ENCODE peak calls at places on chromosome 20, in ten cellular contexts. H is heart right ventricle, X is PC-9, V is testis, W is IMR-90, R is tibial artery, C is pancreas, A is lower lobe of right lung, N is psoas muscle, K is GM23338. J is an unnamed sample.

GRCh38 chr20:50366270-50367103 is 143.7 kb upstream of the PTPN1 start:
- DNase-seq in W (peak; percentile 75), X (peak; percentile 71), N (no peak), A (peak; percentile 81), H (peak; percentile 37), K (no peak), V (peak; percentile 88), R (peak; percentile 60), C (peak; percentile 92), J (peak; percentile 93)

GRCh38 chr20:44548171-44548678 is 26.4 kb upstream of the SERINC3 start:
- DNase-seq in H (no peak), X (no peak), V (no peak), W (no peak), R (no peak), C (no peak), K (no peak), N (no peak), A (no peak), J (no peak)

GRCh38 chr20:54502179-54502578 is 26.8 kb downstream of the DOK5 start:
- DNase-seq in R (no peak), W (peak; percentile 33), A (no peak), C (no peak), X (no peak), K (no peak), V (no peak), H (no peak), N (no peak), J (no peak)

GRCh38 chr20:12217382-12217781 is 299.7 kb downstream of the BTBD3 start:
- DNase-seq in W (no peak), C (no peak), N (no peak), K (peak; percentile 36), H (no peak), R (no peak), X (no peak), A (no peak), V (no peak), J (no peak)

GRCh38 chr20:61514805-61515505 is 262.9 kb downstream of the CDH4 start:
- DNase-seq in H (no peak), N (no peak), V (no peak), X (no peak), C (no peak), W (no peak), R (no peak), K (no peak), A (no peak), J (peak; percentile 79)

GRCh38 chr20:32678948-32679347 is 5.2 kb upstream of the C20orf203 start:
- DNase-seq in A (no peak), X (no peak), W (peak; percentile 17), V (no peak), K (no peak), R (no peak), H (peak; percentile 35), N (peak; percentile 48), C (no peak), J (no peak)

GRCh38 chr20:51469046-51469445 is 73.5 kb downstream of the NFATC2 start:
- DNase-seq in N (no peak), H (no peak), R (no peak), W (no peak), K (no peak), V (no peak), A (no peak), X (no peak), C (no peak), J (peak; percentile 54)

GRCh38 chr20:9287062-9287461 is 218.2 kb downstream of the PLCB4 start:
- DNase-seq in K (no peak), W (no peak), C (no peak), V (no peak), R (no peak), H (no peak), N (no peak), X (no peak), A (no peak), J (no peak)

GRCh38 chr20:50346372-50347347 is 156.0 kb downstream of the CEBPB start:
- DNase-seq in V (peak; percentile 88), X (peak; percentile 58), H (peak; percentile 85), W (peak; percentile 92), K (no peak), N (peak; percentile 85), R (peak; percentile 91), C (no peak), A (peak; percentile 88), J (peak; percentile 92)

GRCh38 chr20:18663932-18664331 is 76.1 kb downstream of the DTD1 start:
- DNase-seq in R (no peak), K (no peak), X (no peak), C (no peak), A (no peak), N (no peak), V (no peak), H (no peak), W (peak; percentile 61), J (no peak)

GRCh38 chr20:1941226-1941625 is 46.0 kb downstream of the SIRPA start:
- DNase-seq in R (no peak), A (no peak), H (no peak), K (no peak), C (no peak), V (no peak), N (peak; percentile 72), W (peak; percentile 30), X (no peak), J (peak; percentile 83)

GRCh38 chr20:11907621-11908020 is 10.1 kb upstream of the BTBD3 start:
- DNase-seq in K (no peak), A (no peak), X (no peak), W (peak; percentile 46), R (no peak), C (no peak), H (no peak), V (no peak), N (no peak), J (no peak)

GRCh38 chr20:51121272-51121671 is 98.4 kb upstream of the KCNG1 start:
- DNase-seq in W (no peak), C (no peak), A (no peak), K (no peak), V (peak; percentile 90), R (no peak), X (no peak), H (no peak), N (no peak), J (peak; percentile 61)

GRCh38 chr20:41183391-41183790 is 46.0 kb downstream of the PLCG1 start:
- DNase-seq in K (no peak), V (peak; percentile 8), C (no peak), R (no peak), A (peak; percentile 24), X (no peak), H (no peak), N (no peak), W (no peak), J (peak; percentile 75)

GRCh38 chr20:22770240-22770800 is 185.9 kb upstream of the FOXA2 start:
- DNase-seq in N (no peak), K (no peak), R (no peak), H (no peak), X (no peak), A (no peak), W (no peak), C (no peak), V (no peak), J (no peak)
- H3K4me1 ChIP-seq in N (no peaks in the 10 kb centered on the region), K (no peaks in the 10 kb centered on the region), R (peaks cover 13% of the 10 kb centered on the region), H (peaks cover 11% of the 10 kb centered on the region), X (peaks cover 58% of the 10 kb centered on the region), A (no peaks in the 10 kb centered on the region), W (peaks cover 3% of the 10 kb centered on the region), C (no peaks in the 10 kb centered on the region), V (no peaks in the 10 kb centered on the region), J (peaks cover 32% of the 10 kb centered on the region)

GRCh38 chr20:62545271-62545670 is 69.5 kb upstream of the GATA5 start:
- DNase-seq in V (no peak), N (no peak), W (no peak), H (no peak), K (no peak), R (no peak), A (no peak), C (no peak), X (no peak), J (no peak)

GRCh38 chr20:62540504-62540903 is 64.7 kb upstream of the GATA5 start:
- DNase-seq in R (no peak), H (no peak), V (no peak), C (no peak), X (no peak), W (no peak), N (no peak), A (no peak), K (peak; percentile 56), J (no peak)

GRCh38 chr20:62544505-62545055 is 68.8 kb upstream of the GATA5 start:
- DNase-seq in N (no peak), K (no peak), V (no peak), C (no peak), R (no peak), A (no peak), X (no peak), H (no peak), W (no peak), J (no peak)

GRCh38 chr20:62543470-62544302 is 67.9 kb upstream of the GATA5 start:
- DNase-seq in V (peak; percentile 42), R (no peak), N (no peak), C (no peak), A (no peak), K (no peak), W (no peak), X (no peak), H (no peak), J (no peak)

GRCh38 chr20:62542862-62543261 is 67.1 kb upstream of the GATA5 start:
- DNase-seq in C (no peak), H (no peak), V (no peak), W (no peak), X (no peak), K (no peak), A (no peak), R (no peak), N (no peak), J (no peak)
- H3K27ac ChIP-seq in C (no peak overlapping the region), H (no peak overlapping the region), V (no peak overlapping the region), W (no peak overlapping the region), X (no peak overlapping the region), K (no peak overlapping the region), A (no peak overlapping the region), R (no peak overlapping the region), N (no peak overlapping the region), J (no peak overlapping the region)

DNA sequence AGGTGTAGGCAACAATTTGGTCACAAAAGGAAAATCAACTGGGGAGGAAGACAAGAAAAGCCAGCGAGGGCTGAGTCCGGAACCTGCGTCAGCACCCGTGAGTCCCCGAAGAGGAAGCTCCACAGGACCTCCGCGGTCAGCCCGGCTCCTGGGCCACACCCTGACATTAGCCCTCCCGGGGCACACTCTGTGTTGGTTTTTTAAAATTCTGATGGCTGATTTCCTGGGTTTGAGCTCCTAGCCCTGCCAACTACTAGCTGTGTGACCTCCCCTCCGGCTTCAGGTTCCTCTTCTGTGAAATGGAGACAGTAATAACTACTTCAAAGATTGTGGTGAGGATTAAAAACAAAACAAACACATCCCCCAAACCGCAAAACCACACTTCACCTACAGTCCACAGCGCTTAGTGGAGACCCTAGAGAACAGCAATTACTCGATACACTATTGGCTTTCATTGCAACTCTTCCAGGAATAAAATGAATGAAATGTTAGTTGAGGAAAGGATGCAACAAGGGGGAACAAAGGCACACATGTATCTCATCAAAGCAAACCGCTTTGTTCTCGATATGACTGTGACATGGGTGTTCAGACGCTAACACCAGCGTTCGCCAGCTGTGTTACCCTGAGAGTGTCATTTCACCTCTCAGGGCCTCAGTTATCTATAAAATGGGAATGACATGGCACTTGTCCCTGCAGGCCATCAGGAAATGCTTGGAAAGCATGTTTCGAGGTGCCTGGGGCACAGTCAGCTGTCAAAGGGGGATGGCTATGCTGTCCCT is 984 bp downstream of the ZBP1 start:
- DNase-seq in K (no peak), V (no peak), R (no peak), C (no peak), X (no peak), W (no peak), A (peak; percentile 86), N (no peak), H (no peak), J (peak; percentile 81)
- TF ChIP-seq CTCF in K (no peak), V (no peak), R (no peak), C (no peak), X (no peak), W (no peak), A (no peak), N (no peak), H (no peak), J (no peak)

GRCh38 chr20:64216910-64217309 is 38.6 kb upstream of the PCMTD2 start:
- DNase-seq in C (no peak), H (no peak), R (no peak), V (no peak), N (no peak), A (no peak), W (no peak), K (no peak), X (no peak), J (no peak)
- H3K4me1 ChIP-seq in C (no peaks in the 10 kb centered on the region), H (peaks cover 38% of the 10 kb centered on the region), R (peaks cover 4% of the 10 kb centered on the region), V (peaks cover 31% of the 10 kb centered on the region), N (peaks cover 36% of the 10 kb centered on the region), A (peaks cover 16% of the 10 kb centered on the region), W (peaks cover 6% of the 10 kb centered on the region), K (no peaks in the 10 kb centered on the region), X (peaks cover 3% of the 10 kb centered on the region), J (peaks cover 10% of the 10 kb centered on the region)